ENCODE peak calls at places on chromosomes 3 and 15, in nine cellular contexts. One of them, this sample, is unnamed.

GRCh38 chr3:183073839-183074615 is 25.3 kb downstream of the MCCC1 start:
- DNase-seq in MM.1S: no peak
- DNase-seq in CD8-positive, alpha-beta T cell: no peak
- DNase-seq in neural crest cell: no peak
- DNase-seq in tibial nerve: no peak
- DNase-seq in sigmoid colon: no peak
- DNase-seq in GM06990: no peak
- DNase-seq in A549: no peak
- DNase-seq in tibial artery: no peak
- DNase-seq in this sample: no peak

GRCh38 chr3:195259564-195260285 is 11.2 kb downstream of the XXYLT1 start:
- DNase-seq in sigmoid colon: peak
- DNase-seq in A549: peak
- DNase-seq in neural crest cell: peak
- DNase-seq in tibial artery: peak
- DNase-seq in tibial nerve: peak
- DNase-seq in MM.1S: peak
- DNase-seq in GM06990: peak
- DNase-seq in CD8-positive, alpha-beta T cell: peak
- DNase-seq in this sample: peak

GRCh38 chr3:27186013-27186412 is 183.2 kb downstream of the NEK10 start:
- DNase-seq in sigmoid colon: no peak
- DNase-seq in neural crest cell: no peak
- DNase-seq in CD8-positive, alpha-beta T cell: no peak
- DNase-seq in tibial artery: no peak
- DNase-seq in A549: no peak
- DNase-seq in tibial nerve: no peak
- DNase-seq in GM06990: no peak
- DNase-seq in MM.1S: no peak
- DNase-seq in this sample: no peak

GRCh38 chr15:62549345-62549970 is 384.4 kb upstream of the C2CD4B start:
- DNase-seq in MM.1S: peak
- DNase-seq in A549: peak
- DNase-seq in GM06990: no peak
- DNase-seq in tibial artery: no peak
- DNase-seq in CD8-positive, alpha-beta T cell: no peak
- DNase-seq in tibial nerve: no peak
- DNase-seq in sigmoid colon: no peak
- DNase-seq in neural crest cell: peak
- DNase-seq in this sample: no peak

GRCh38 chr3:187263270-187263669 is 28.3 kb downstream of the MASP1 start:
- DNase-seq in MM.1S: no peak
- DNase-seq in tibial artery: no peak
- DNase-seq in neural crest cell: no peak
- DNase-seq in A549: no peak
- DNase-seq in CD8-positive, alpha-beta T cell: no peak
- DNase-seq in tibial nerve: no peak
- DNase-seq in sigmoid colon: no peak
- DNase-seq in GM06990: no peak
- DNase-seq in this sample: no peak

GRCh38 chr3:111173328-111173900 is 101.8 kb downstream of the NECTIN3 start:
- DNase-seq in A549: no peak
- DNase-seq in MM.1S: no peak
- DNase-seq in tibial artery: no peak
- DNase-seq in tibial nerve: no peak
- DNase-seq in sigmoid colon: no peak
- DNase-seq in neural crest cell: no peak
- DNase-seq in CD8-positive, alpha-beta T cell: no peak
- DNase-seq in GM06990: no peak
- DNase-seq in this sample: no peak

GRCh38 chr15:52806284-52806655 is 16.1 kb upstream of the ONECUT1 start:
- DNase-seq in tibial artery: no peak
- DNase-seq in CD8-positive, alpha-beta T cell: no peak
- DNase-seq in A549: no peak
- DNase-seq in sigmoid colon: no peak
- DNase-seq in neural crest cell: no peak
- DNase-seq in GM06990: no peak
- DNase-seq in tibial nerve: no peak
- DNase-seq in MM.1S: no peak
- DNase-seq in this sample: no peak

GRCh38 chr3:159828542-159828943 is 160.1 kb upstream of the IL12A start:
- DNase-seq in A549: peak
- DNase-seq in sigmoid colon: no peak
- DNase-seq in MM.1S: peak
- DNase-seq in tibial artery: no peak
- DNase-seq in neural crest cell: no peak
- DNase-seq in GM06990: no peak
- DNase-seq in CD8-positive, alpha-beta T cell: no peak
- DNase-seq in tibial nerve: no peak
- DNase-seq in this sample: no peak

GRCh38 chr15:68298882-68299381 is 21.4 kb downstream of the FEM1B start:
- DNase-seq in neural crest cell: no peak
- DNase-seq in tibial nerve: no peak
- DNase-seq in A549: no peak
- DNase-seq in GM06990: peak
- DNase-seq in MM.1S: peak
- DNase-seq in CD8-positive, alpha-beta T cell: no peak
- DNase-seq in tibial artery: no peak
- DNase-seq in sigmoid colon: no peak
- DNase-seq in this sample: no peak

GRCh38 chr3:170751894-170752283 is 118.1 kb downstream of the RPL22L1 start:
- DNase-seq in A549: no peak
- DNase-seq in tibial artery: no peak
- DNase-seq in sigmoid colon: no peak
- DNase-seq in MM.1S: no peak
- DNase-seq in neural crest cell: no peak
- DNase-seq in CD8-positive, alpha-beta T cell: no peak
- DNase-seq in tibial nerve: no peak
- DNase-seq in GM06990: no peak
- DNase-seq in this sample: no peak

GRCh38 chr3:43389388-43390254 is 103.3 kb downstream of the SNRK start:
- DNase-seq in A549: no peak
- DNase-seq in CD8-positive, alpha-beta T cell: peak
- DNase-seq in tibial artery: peak
- DNase-seq in GM06990: no peak
- DNase-seq in tibial nerve: no peak
- DNase-seq in sigmoid colon: no peak
- DNase-seq in MM.1S: peak
- DNase-seq in neural crest cell: no peak
- DNase-seq in this sample: no peak

GRCh38 chr15:72864681-72865080 is 81.1 kb upstream of the ADPGK start:
- DNase-seq in sigmoid colon: no peak
- DNase-seq in tibial artery: no peak
- DNase-seq in A549: no peak
- DNase-seq in GM06990: no peak
- DNase-seq in MM.1S: no peak
- DNase-seq in tibial nerve: no peak
- DNase-seq in neural crest cell: no peak
- DNase-seq in CD8-positive, alpha-beta T cell: no peak
- DNase-seq in this sample: peak

GRCh38 chr15:77060560-77060959 is 10.3 kb downstream of the TSPAN3 start:
- DNase-seq in MM.1S: peak
- DNase-seq in tibial nerve: no peak
- DNase-seq in A549: no peak
- DNase-seq in tibial artery: no peak
- DNase-seq in sigmoid colon: no peak
- DNase-seq in CD8-positive, alpha-beta T cell: no peak
- DNase-seq in GM06990: no peak
- DNase-seq in neural crest cell: no peak
- DNase-seq in this sample: no peak

GRCh38 chr15:44468713-44469385 is 41.4 kb downstream of the CTDSPL2 start:
- DNase-seq in CD8-positive, alpha-beta T cell: no peak
- DNase-seq in neural crest cell: no peak
- DNase-seq in A549: peak
- DNase-seq in sigmoid colon: no peak
- DNase-seq in tibial nerve: no peak
- DNase-seq in tibial artery: no peak
- DNase-seq in MM.1S: no peak
- DNase-seq in GM06990: no peak
- DNase-seq in this sample: no peak

DNA sequence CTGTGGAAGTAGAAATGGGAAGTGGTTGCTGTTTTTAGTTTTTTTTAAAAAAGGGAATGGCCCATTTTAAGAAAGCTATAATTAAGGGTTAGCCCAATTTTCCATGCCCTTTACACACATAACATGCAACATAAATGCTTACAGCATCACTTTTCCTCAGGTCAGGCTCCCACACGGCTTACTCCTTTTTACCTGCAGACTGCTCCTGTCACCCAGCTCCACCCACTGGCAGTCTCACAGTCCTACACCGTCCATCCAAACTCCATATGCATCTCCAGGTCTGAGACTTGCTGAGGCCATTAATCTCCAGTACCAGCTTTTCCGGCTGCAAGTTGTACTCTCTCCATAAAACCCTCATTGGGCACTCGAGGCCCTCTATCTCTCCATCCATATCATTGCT is 19.7 kb downstream of the MORC1 start:
- DNase-seq in sigmoid colon: no peak
- DNase-seq in MM.1S: peak
- DNase-seq in tibial nerve: no peak
- DNase-seq in A549: peak
- DNase-seq in GM06990: no peak
- DNase-seq in CD8-positive, alpha-beta T cell: no peak
- DNase-seq in neural crest cell: no peak
- DNase-seq in tibial artery: no peak
- DNase-seq in this sample: no peak
- TF ChIP-seq CTCF in sigmoid colon: no peak
- TF ChIP-seq CTCF in MM.1S: peak
- TF ChIP-seq CTCF in tibial nerve: no peak
- TF ChIP-seq CTCF in A549: no peak
- TF ChIP-seq CTCF in GM06990: peak
- TF ChIP-seq CTCF in CD8-positive, alpha-beta T cell: no peak
- TF ChIP-seq CTCF in neural crest cell: peak
- TF ChIP-seq CTCF in tibial artery: no peak
- TF ChIP-seq CTCF in this sample: peak

DNA sequence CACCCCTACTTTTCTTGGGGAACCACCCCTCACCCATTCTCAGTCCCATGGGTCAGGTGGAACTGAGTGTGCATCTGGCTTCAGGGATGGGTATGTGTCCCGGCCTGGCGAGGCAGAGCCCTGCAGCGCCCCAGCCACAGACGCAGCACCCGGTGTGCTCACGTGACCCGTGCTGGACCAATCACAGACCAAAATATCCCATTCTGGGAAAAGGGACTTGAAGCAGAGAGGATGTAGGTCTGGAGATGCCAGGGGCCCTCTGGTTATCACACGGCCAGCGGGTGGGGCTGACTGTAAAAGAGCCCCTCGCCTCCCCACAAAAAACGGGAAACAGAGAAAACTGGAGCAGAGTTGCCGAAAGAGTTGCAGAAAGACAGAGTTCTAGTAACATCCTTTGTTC is 138.0 kb upstream of the RAD18 start:
- DNase-seq in GM06990: no peak
- DNase-seq in CD8-positive, alpha-beta T cell: no peak
- DNase-seq in tibial artery: no peak
- DNase-seq in sigmoid colon: no peak
- DNase-seq in A549: no peak
- DNase-seq in MM.1S: no peak
- DNase-seq in neural crest cell: no peak
- DNase-seq in tibial nerve: no peak
- DNase-seq in this sample: no peak
- TF ChIP-seq CTCF in GM06990: no peak
- TF ChIP-seq CTCF in CD8-positive, alpha-beta T cell: no peak
- TF ChIP-seq CTCF in tibial artery: no peak
- TF ChIP-seq CTCF in sigmoid colon: no peak
- TF ChIP-seq CTCF in A549: no peak
- TF ChIP-seq CTCF in MM.1S: no peak
- TF ChIP-seq CTCF in neural crest cell: no peak
- TF ChIP-seq CTCF in tibial nerve: no peak
- TF ChIP-seq CTCF in this sample: no peak

DNA sequence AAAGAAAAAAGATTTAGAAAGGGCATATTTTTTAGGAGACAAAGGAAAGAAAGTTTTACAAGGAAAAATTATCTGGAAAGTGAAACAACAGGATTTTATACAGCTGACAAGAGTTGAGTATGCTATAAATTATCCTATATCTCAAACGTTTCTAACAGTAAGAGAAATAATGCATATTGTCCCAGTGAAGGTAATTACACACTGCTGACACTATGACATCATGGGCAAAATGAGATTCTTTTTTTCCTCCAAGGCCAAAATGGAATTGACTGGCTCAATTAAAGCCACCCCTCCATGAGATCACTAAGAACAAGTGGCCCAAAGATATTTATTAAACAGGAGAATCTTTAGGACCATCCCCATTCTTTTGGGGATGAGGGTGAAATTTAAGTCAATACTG is 72.0 kb upstream of the CDIN1 start:
- DNase-seq in A549: no peak
- DNase-seq in neural crest cell: no peak
- DNase-seq in sigmoid colon: no peak
- DNase-seq in GM06990: no peak
- DNase-seq in CD8-positive, alpha-beta T cell: no peak
- DNase-seq in tibial artery: no peak
- DNase-seq in tibial nerve: no peak
- DNase-seq in MM.1S: no peak
- DNase-seq in this sample: no peak
- TF ChIP-seq CTCF in A549: no peak
- TF ChIP-seq CTCF in neural crest cell: no peak
- TF ChIP-seq CTCF in sigmoid colon: no peak
- TF ChIP-seq CTCF in GM06990: no peak
- TF ChIP-seq CTCF in CD8-positive, alpha-beta T cell: no peak
- TF ChIP-seq CTCF in tibial artery: no peak
- TF ChIP-seq CTCF in tibial nerve: no peak
- TF ChIP-seq CTCF in MM.1S: no peak
- TF ChIP-seq CTCF in this sample: no peak

GRCh38 chr15:69723404-69724097 is 270.9 kb downstream of the RPLP1 start:
- DNase-seq in A549: no peak
- DNase-seq in CD8-positive, alpha-beta T cell: no peak
- DNase-seq in tibial artery: no peak
- DNase-seq in sigmoid colon: peak
- DNase-seq in MM.1S: no peak
- DNase-seq in tibial nerve: no peak
- DNase-seq in neural crest cell: no peak
- DNase-seq in GM06990: no peak
- DNase-seq in this sample: no peak
- TF ChIP-seq CTCF in A549: no peak
- TF ChIP-seq CTCF in CD8-positive, alpha-beta T cell: no peak
- TF ChIP-seq CTCF in tibial artery: no peak
- TF ChIP-seq CTCF in sigmoid colon: no peak
- TF ChIP-seq CTCF in MM.1S: no peak
- TF ChIP-seq CTCF in tibial nerve: no peak
- TF ChIP-seq CTCF in neural crest cell: no peak
- TF ChIP-seq CTCF in GM06990: peak
- TF ChIP-seq CTCF in this sample: peak

DNA sequence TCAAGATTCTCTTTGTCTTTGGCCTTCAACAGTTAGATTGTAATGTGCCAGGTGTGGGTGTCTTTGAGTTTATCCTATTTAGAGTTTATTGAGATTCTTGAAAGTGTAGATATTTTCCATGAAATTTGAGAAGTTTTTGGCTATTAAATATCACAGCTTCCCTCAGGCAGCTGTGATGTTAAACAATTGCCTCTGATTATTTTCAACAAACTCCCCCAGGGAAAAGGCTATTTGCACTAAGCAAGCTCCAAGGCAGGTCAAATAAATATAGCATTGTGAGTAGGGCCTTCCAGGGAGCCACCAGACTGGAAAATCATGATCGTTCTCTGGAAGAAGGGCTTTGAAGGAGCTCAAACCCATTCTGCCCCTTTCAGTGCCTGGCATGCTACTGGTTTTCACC is 107.0 kb downstream of the EEFSEC start:
- DNase-seq in GM06990: no peak
- DNase-seq in sigmoid colon: no peak
- DNase-seq in tibial nerve: no peak
- DNase-seq in MM.1S: no peak
- DNase-seq in neural crest cell: no peak
- DNase-seq in A549: no peak
- DNase-seq in tibial artery: no peak
- DNase-seq in CD8-positive, alpha-beta T cell: no peak
- DNase-seq in this sample: peak
- TF ChIP-seq CTCF in GM06990: no peak
- TF ChIP-seq CTCF in sigmoid colon: no peak
- TF ChIP-seq CTCF in tibial nerve: no peak
- TF ChIP-seq CTCF in MM.1S: no peak
- TF ChIP-seq CTCF in neural crest cell: no peak
- TF ChIP-seq CTCF in A549: no peak
- TF ChIP-seq CTCF in tibial artery: no peak
- TF ChIP-seq CTCF in CD8-positive, alpha-beta T cell: no peak
- TF ChIP-seq CTCF in this sample: no peak